ENCODE peak calls at places on chromosomes 4 and X, in nine cellular contexts. X, Z, V, G, B, H, L, M and D are unnamed samples.

GRCh38 chrX:39309721-39310152 is 508.5 kb downstream of the MID1IP1 start:
- DNase-seq in X (no peak), Z (peak), V (no peak), G (peak), B (no peak), H (peak), L (no peak), M (peak), D (no peak)

GRCh38 chr4:3468804-3469203 is 5.7 kb downstream of the DOK7 start:
- DNase-seq in X (no peak), Z (no peak), V (no peak), G (no peak), B (no peak), H (no peak), L (no peak), M (no peak), D (no peak)

GRCh38 chr4:94595880-94596483 is 144.2 kb downstream of the PDLIM5 start:
- DNase-seq in X (peak), Z (no peak), V (no peak), G (peak), B (no peak), H (no peak), L (peak), M (peak), D (no peak)

GRCh38 chrX:130769835-130770234 is 133.2 kb downstream of the ENOX2 start:
- DNase-seq in X (no peak), Z (no peak), V (no peak), G (no peak), B (no peak), H (no peak), L (no peak), M (no peak), D (no peak)

GRCh38 chr4:189081831-189082230 is 858.8 kb upstream of the FRG1 start:
- DNase-seq in X (no peak), Z (no peak), V (no peak), G (no peak), B (no peak), H (no peak), L (no peak), M (peak), D (no peak)

GRCh38 chrX:76454456-76454927 is 27.0 kb downstream of the MAGEE1 start:
- DNase-seq in X (peak), Z (peak), V (no peak), G (peak), B (no peak), H (no peak), L (no peak), M (peak), D (no peak)

GRCh38 chr4:38867478-38868054 is at the start of gene FAM114A1:
- DNase-seq in X (peak), Z (peak), V (peak), G (peak), B (peak), H (no peak), L (no peak), M (peak), D (peak)

GRCh38 chrX:86383681-86384540 is 235.7 kb downstream of the DACH2 start:
- DNase-seq in X (no peak), Z (no peak), V (no peak), G (no peak), B (no peak), H (no peak), L (no peak), M (no peak), D (no peak)

GRCh38 chrX:67784712-67785111 is 240.9 kb downstream of the AR start:
- DNase-seq in X (no peak), Z (no peak), V (no peak), G (no peak), B (no peak), H (no peak), L (no peak), M (no peak), D (no peak)

GRCh38 chr4:146096374-146096773 is 79.1 kb upstream of the LSM6 start:
- DNase-seq in X (no peak), Z (no peak), V (no peak), G (no peak), B (no peak), H (no peak), L (no peak), M (no peak), D (no peak)

DNA sequence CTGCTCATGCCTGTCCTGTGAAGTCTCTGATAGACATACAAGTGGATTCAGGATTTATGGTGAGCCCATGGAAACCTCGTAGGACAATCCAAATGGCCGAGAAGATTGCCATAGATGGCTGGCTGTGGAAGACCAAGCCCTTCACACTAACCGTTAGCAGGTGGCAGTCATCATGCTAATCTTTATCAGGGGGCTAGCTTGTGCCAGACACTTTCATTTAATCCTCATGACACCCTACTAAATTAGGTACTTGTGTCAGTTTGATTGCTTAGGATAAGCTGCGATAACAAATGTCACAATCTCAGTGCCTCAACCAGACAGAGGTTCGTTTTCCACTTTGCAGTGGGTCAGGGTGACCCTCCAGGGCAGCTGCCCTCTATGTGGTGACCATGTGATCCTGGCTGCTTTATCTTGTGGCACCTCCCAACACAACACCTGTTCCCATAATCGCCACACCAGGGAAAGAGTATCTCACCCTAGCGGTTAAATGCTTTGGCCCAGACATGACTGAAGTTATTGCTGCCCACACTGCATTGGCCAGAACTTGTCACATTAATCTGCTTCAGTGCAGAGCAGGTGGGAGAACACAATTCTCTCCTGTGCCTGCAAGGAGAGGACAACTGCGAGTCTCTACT is 60.8 kb downstream of the REPS2 start:
- DNase-seq in X (peak), Z (peak), V (no peak), G (peak), B (no peak), H (no peak), L (no peak), M (no peak), D (no peak)
- TF ChIP-seq CTCF in X (peak), Z (peak), V (no peak), G (peak), B (peak), H (no peak), L (peak), M (no peak), D (peak)

DNA sequence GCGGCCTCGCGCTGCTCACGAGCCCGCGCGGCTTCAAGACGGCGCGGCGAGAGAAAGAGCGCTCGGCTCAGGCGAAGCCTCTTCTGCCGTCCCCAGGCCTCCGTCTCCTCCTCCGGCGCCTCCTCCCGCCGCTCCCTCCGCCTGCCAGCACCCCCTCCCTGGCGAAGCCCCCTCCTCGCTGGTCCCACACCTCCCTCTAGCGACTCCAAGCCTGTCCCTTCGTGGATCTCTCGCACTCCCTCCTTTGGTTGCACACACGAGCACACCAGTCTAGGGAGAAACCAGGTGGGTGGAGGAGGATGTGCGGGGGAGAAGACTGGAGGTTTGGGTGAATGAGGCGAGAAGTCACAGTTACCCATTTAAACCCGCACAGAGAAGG is at the start of gene CAMK2D:
- DNase-seq in X (no peak), Z (peak), V (peak), G (peak), B (peak), H (peak), L (peak), M (peak), D (peak)
- TF ChIP-seq CTCF in X (peak), Z (no peak), V (no peak), G (peak), B (peak), H (no peak), L (peak), M (peak), D (peak)

DNA sequence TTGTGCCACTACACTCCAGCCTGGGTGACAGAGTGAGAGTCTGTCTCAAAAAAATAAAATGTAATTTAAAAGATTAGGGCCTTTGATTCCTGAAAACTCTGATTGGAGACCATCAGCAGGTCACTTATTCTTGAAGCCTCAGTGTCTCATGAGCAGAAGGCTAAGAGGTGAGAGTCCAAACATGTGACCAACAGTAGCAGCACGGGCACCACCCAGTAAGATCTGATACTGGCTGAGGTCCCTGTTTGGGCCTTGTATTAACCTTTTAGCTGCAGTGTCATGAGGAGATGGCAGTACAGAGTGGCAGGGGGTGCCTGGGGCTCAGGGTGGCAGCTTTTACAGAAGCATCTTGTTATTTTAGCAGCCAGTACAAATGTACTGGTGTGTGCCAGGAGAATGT is 89.3 kb downstream of the FHDC1 start:
- DNase-seq in X (no peak), Z (no peak), V (no peak), G (no peak), B (no peak), H (no peak), L (no peak), M (no peak), D (no peak)
- TF ChIP-seq CTCF in X (no peak), Z (no peak), V (no peak), G (no peak), B (no peak), H (no peak), L (no peak), M (no peak), D (no peak)

GRCh38 chrX:155026420-155026726 is 271 bp upstream of the FUNDC2 start:
- DNase-seq in X (no peak), Z (no peak), V (no peak), G (no peak), B (no peak), H (no peak), L (no peak), M (no peak), D (no peak)
- TF ChIP-seq CTCF in X (no peak), Z (no peak), V (no peak), G (no peak), B (no peak), H (no peak), L (no peak), M (no peak), D (no peak)

GRCh38 chr4:6046526-6047129 is 28.4 kb upstream of the C4orf50 start:
- DNase-seq in X (no peak), Z (no peak), V (no peak), G (no peak), B (no peak), H (no peak), L (no peak), M (no peak), D (no peak)

GRCh38 chr4:6043843-6044242 is 25.6 kb upstream of the C4orf50 start:
- DNase-seq in X (no peak), Z (no peak), V (no peak), G (no peak), B (no peak), H (no peak), L (no peak), M (no peak), D (no peak)

GRCh38 chr4:6043188-6043587 is 25.0 kb upstream of the C4orf50 start:
- DNase-seq in X (no peak), Z (no peak), V (no peak), G (no peak), B (no peak), H (no peak), L (no peak), M (no peak), D (no peak)

GRCh38 chr4:6044276-6044675 is 26.0 kb upstream of the C4orf50 start:
- DNase-seq in X (no peak), Z (no peak), V (no peak), G (no peak), B (no peak), H (no peak), L (no peak), M (no peak), D (no peak)

DNA sequence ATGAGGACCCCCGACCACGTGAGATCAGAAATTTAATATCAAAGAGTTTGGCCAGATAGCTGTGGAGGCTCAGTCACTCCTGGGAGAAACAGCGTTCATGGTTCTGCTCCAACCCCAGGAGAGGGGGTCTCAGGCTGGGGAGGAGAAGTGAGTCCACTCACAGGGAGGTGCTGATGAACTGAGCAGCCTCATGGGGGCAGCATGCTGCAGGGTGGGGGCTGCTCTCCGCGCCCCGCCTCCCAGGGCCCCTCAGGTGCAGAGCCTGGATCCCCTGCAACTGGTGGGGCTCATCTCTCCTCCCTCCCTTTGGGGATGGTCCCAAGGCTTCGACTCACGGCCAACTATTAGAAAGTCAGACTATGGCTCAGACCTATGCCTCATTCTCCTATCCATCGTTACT is 26.6 kb upstream of the C4orf50 start:
- DNase-seq in X (peak), Z (no peak), V (no peak), G (no peak), B (no peak), H (no peak), L (no peak), M (no peak), D (no peak)
- TF ChIP-seq CTCF in X (peak), Z (no peak), V (no peak), G (no peak), B (no peak), H (no peak), L (peak), M (no peak), D (no peak)

GRCh38 chr4:127793528-127793927 is 11.4 kb downstream of the HSPA4L start:
- DNase-seq in X (no peak), Z (no peak), V (no peak), G (no peak), B (no peak), H (no peak), L (no peak), M (no peak), D (no peak)

GRCh38 chr4:127783971-127784519 is 1.9 kb downstream of the HSPA4L start:
- DNase-seq in X (no peak), Z (no peak), V (no peak), G (no peak), B (no peak), H (no peak), L (no peak), M (no peak), D (no peak)

GRCh38 chr4:127783026-127783769 is 1.1 kb downstream of the HSPA4L start:
- DNase-seq in X (peak), Z (peak), V (peak), G (peak), B (peak), H (no peak), L (no peak), M (peak), D (no peak)

DNA sequence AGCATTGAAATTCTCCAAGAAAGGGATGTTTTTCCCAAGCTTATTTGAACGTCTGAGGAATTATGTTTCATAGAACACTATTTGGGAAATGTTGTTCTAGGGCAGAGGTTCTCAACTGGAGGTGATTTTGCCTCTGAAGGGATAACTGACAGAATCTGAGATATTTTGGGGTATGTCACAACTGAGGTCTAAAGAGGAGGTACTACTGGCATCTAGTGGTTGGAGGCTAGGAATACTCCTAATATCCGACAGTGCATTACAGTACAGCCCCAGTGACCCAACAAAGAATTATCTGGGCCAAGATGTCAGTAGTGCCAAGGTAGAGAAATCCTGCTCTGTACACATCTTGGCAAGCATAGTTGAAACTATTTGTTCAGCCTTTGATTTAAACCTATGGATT is 6.4 kb downstream of the HSPA4L start:
- DNase-seq in X (peak), Z (no peak), V (no peak), G (peak), B (no peak), H (no peak), L (no peak), M (peak), D (no peak)
- TF ChIP-seq CTCF in X (peak), Z (peak), V (no peak), G (peak), B (peak), H (no peak), L (peak), M (peak), D (peak)

DNA sequence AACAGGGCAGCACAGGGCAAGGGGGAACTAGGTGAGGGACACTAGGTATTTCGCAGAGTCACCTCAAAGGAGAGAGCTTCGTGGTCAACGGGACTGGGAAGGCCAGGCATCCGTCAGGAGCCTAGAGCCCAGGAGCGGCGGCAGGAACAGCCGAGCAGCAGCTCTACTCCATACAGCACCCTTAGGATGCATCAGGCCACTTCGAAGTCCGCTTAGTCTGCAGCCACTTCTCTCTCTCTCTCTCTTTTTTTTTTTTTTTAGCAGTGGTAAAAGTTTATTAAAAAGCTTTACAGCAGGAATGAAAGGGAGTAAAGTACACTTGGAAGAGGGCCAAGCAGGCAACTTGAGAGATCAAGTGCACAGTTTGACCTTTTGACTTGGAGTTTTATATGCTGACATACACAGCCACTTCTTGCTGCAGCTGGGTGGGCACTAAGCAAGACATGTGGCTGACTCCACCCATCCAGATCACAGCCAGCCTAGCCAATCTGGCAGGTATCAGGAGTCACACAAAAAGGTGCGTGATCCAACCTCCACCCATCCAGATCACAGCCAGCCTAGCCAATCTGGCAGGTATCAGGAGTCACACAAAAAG is 209.7 kb upstream of the RADX start:
- DNase-seq in X (no peak), Z (no peak), V (no peak), G (no peak), B (no peak), H (no peak), L (no peak), M (no peak), D (no peak)
- TF ChIP-seq CTCF in X (no peak), Z (no peak), V (no peak), G (no peak), B (no peak), H (no peak), L (no peak), M (no peak), D (no peak)

GRCh38 chr4:148704291-148704690 is 262.1 kb upstream of the NR3C2 start:
- DNase-seq in X (peak), Z (no peak), V (no peak), G (no peak), B (no peak), H (no peak), L (no peak), M (peak), D (no peak)
- TF ChIP-seq CTCF in X (peak), Z (no peak), V (no peak), G (no peak), B (no peak), H (no peak), L (no peak), M (peak), D (no peak)

GRCh38 chrX:81411517-81411916 is 209.6 kb downstream of the SH3BGRL start:
- DNase-seq in X (no peak), Z (no peak), V (no peak), G (no peak), B (no peak), H (no peak), L (no peak), M (no peak), D (no peak)

GRCh38 chrX:81412428-81412827 is 210.5 kb downstream of the SH3BGRL start:
- DNase-seq in X (no peak), Z (no peak), V (no peak), G (no peak), B (no peak), H (no peak), L (no peak), M (no peak), D (no peak)

DNA sequence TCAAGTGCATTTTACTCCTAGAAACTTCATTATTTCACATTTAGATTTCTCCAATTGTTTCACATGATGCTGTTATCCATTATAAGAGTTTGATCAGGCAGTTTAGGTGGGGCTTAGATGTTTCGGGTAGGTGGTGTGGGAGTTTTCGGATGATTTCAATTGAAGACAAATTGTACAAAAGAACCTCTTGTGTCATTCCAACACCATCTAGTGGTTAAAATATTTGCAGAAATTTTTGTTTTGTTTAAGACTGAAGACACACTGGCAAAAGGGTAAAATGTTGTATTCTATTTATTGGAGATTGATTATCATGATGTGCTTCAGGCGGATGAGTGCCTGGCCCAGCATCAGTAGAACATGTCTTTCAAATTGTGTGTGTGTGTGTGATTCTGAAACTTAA is 212.7 kb downstream of the SH3BGRL start:
- DNase-seq in X (no peak), Z (no peak), V (no peak), G (peak), B (no peak), H (no peak), L (no peak), M (peak), D (no peak)
- TF ChIP-seq CTCF in X (no peak), Z (no peak), V (no peak), G (peak), B (no peak), H (no peak), L (no peak), M (no peak), D (peak)

DNA sequence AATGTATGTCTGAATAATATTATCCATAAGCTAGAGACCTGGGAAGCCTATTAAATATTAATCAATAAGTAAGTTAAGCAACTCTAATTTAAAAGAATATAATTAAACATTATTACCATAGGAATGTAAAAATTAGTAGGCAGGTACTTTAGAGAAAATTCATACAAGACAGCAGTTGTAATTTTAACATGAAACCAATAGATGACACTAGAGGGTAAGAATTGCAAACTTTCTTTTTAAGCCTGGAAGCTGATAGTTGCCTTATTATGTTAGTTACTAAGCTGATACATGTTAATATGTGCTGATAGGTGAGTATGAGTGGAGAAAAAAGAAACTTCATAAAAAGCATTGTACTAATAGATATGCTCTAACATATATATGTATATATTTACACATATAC is 1157.4 kb downstream of the FAM133A start:
- DNase-seq in X (peak), Z (no peak), V (no peak), G (peak), B (no peak), H (no peak), L (no peak), M (peak), D (no peak)
- TF ChIP-seq CTCF in X (no peak), Z (peak), V (no peak), G (peak), B (peak), H (no peak), L (peak), M (peak), D (peak)